ENCODE peak calls at places on chromosomes 5 and 9, in five cellular contexts. O is stomach, L is A549, S is right lobe of liver, W is uterus. U is an unnamed sample.
A peak's percentile ranks its signal among the peaks of the same experiment; 100 is the strongest.

GRCh38 chr5:160118349-160119141 is 705 bp downstream of the PWWP2A start:
- DNase-seq in O (peak; percentile 47), L (peak; percentile 44), S (peak; percentile 70), W (peak; percentile 59), U (peak; percentile 70)

GRCh38 chr5:95644351-95645042 is 2.1 kb upstream of the RFESD start:
- DNase-seq in O (peak; percentile 64), L (peak; percentile 49), S (peak; percentile 63), W (peak; percentile 38), U (peak; percentile 79)

GRCh38 chr9:107484117-107484723 is 5.3 kb downstream of the KLF4 start:
- DNase-seq in O (no peak), L (peak; percentile 51), S (no peak), W (no peak), U (peak; percentile 22)

GRCh38 chr9:135147938-135148337 is 60.5 kb downstream of the OLFM1 start:
- DNase-seq in O (no peak), L (no peak), S (no peak), W (no peak), U (no peak)

GRCh38 chr5:43410414-43410813 is 1.8 kb downstream of the CCL28 start:
- DNase-seq in O (no peak), L (no peak), S (no peak), W (no peak), U (no peak)

GRCh38 chr9:129242971-129243561 is 65.0 kb upstream of the IER5L start:
- DNase-seq in O (no peak), L (no peak), S (no peak), W (peak; percentile 73), U (no peak)

GRCh38 chr9:33449715-33450114 is 2.3 kb upstream of the AQP3 start:
- DNase-seq in O (no peak), L (no peak), S (no peak), W (no peak), U (no peak)

GRCh38 chr9:88303785-88304495 is 84.3 kb upstream of the SPIN1 start:
- DNase-seq in O (no peak), L (no peak), S (peak; percentile 3), W (no peak), U (no peak)

GRCh38 chr5:13985736-13986418 is 41.4 kb upstream of the DNAH5 start:
- DNase-seq in O (no peak), L (peak; percentile 62), S (no peak), W (no peak), U (no peak)

GRCh38 chr5:8386889-8387288 is 517.9 kb downstream of the MTRR start:
- DNase-seq in O (no peak), L (no peak), S (no peak), W (no peak), U (no peak)

GRCh38 chr9:79240774-79241173 is 331.0 kb upstream of the TLE4 start:
- DNase-seq in O (no peak), L (no peak), S (no peak), W (no peak), U (no peak)

GRCh38 chr5:1522601-1523479 is 920 bp downstream of the LPCAT1 start:
- DNase-seq in O (peak; percentile 38), L (no peak), S (peak; percentile 50), W (peak; percentile 26), U (no peak)

GRCh38 chr5:38381361-38381760 is 123.0 kb downstream of the EGFLAM start:
- DNase-seq in O (no peak), L (no peak), S (no peak), W (no peak), U (no peak)

GRCh38 chr5:138468133-138468965 is 3.1 kb downstream of the EGR1 start:
- DNase-seq in O (no peak), L (no peak), S (no peak), W (no peak), U (no peak)
- TF ChIP-seq POLR2A in O (no peak), L (no peak), S (peak; percentile 78), W (no peak), U (no peak)

GRCh38 chr5:368162-369084 is 46.9 kb downstream of the AHRR start:
- DNase-seq in O (no peak), L (no peak), S (peak; percentile 29), W (no peak), U (no peak)

GRCh38 chr5:370311-370958 is 48.9 kb downstream of the AHRR start:
- DNase-seq in O (peak; percentile 21), L (no peak), S (peak; percentile 35), W (no peak), U (no peak)

GRCh38 chr5:367358-368130 is 46.0 kb downstream of the AHRR start:
- DNase-seq in O (no peak), L (no peak), S (peak; percentile 22), W (no peak), U (no peak)

GRCh38 chr5:370959-371810 is 49.7 kb downstream of the AHRR start:
- DNase-seq in O (peak; percentile 22), L (no peak), S (peak; percentile 36), W (no peak), U (no peak)

DNA sequence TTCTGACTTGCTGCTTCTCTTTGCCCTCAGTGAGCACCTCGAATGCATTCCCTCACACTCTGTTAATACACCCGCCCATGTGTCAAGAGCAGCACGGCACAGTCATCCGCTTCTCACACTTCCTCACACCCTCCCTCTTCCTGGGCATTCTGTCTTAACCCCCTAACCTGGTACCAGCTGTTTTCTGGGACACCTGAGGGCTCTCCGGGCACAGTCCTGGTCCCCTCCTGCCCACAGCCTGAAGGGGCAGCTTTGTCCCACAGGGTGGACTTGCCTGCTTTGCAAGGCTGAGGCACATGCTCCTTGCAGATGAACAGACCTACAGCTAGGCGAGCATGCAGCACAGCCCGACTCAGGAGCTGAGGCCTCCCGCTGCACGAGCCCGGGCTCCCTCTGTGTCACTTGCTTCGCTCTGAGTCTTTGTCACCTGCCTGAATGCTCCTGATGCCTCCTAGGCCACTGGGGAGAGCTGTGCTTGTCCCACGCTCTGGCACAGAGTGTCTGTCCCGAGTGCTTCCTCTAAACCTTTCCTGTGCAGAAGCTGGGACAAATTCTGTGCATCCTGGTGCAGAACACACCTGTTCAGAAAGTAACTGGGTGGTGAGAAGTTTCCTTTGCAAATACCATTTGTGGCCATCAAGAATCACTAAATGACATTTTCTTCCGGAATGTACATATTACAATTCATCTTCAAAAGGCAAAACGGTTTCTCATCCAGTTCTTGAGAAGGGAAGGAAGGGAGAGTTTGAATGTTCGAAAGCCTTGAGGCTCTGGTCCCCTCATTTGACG is 47.8 kb downstream of the AHRR start:
- DNase-seq in O (no peak), L (no peak), S (peak; percentile 27), W (no peak), U (no peak)
- TF ChIP-seq POLR2A in O (no peak), L (no peak), S (no peak), W (no peak), U (no peak)

DNA sequence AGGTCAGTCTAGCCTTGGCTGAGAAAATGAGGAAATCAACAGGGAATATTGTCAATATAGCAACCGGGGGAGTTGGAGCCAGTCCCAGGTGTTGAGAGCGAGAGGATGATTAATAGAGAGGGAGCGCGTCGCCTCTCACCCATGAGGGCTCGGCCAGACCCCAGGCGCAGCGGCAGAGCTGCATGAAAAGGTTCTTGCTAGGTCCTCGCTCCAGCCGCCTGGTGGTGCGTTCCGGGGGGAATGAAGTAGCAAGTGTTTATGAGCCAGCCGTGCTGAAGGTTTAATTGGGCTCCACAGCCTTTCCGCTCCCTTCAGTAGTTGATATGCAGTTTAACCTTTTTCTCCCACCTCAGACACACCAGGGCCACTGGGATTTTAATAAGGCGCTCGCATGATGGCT is 167.3 kb upstream of the IRX1 start:
- DNase-seq in O (no peak), L (no peak), S (no peak), W (no peak), U (no peak)
- TF ChIP-seq POLR2A in O (no peak), L (no peak), S (no peak), W (no peak), U (no peak)

DNA sequence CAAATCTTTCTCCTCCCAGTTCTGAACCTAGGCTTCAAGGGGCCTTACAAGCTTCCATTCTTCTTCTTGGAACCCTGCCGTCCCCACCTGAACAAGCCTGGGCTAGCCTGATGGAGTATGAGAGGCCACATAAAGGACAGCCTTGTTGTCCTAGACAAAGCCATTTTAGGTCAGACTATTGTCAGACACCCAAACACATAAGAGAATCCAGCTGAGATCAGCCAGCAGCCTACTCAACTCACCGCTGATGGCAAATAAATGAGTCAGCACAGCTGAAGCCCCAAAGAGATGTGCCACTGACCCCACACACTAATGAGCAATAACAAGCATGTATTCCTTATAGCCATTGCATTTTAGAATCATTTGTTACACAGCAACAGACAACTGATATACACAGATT is 33.8 kb downstream of the SVEP1 start:
- DNase-seq in O (no peak), L (no peak), S (no peak), W (no peak), U (no peak)
- TF ChIP-seq POLR2A in O (no peak), L (no peak), S (no peak), W (no peak), U (no peak)